ENCODE peak calls at places on chromosomes 3 and 15, in six cellular contexts. W is cardiac fibroblast, A is pancreas, E is foreskin fibroblast, B is fibroblast of lung, C is foreskin keratinocyte. X is an unnamed sample.

GRCh38 chr15:68370768-68371151 is 61.2 kb downstream of the ITGA11 start:
- DNase-seq in C (no peak), E (no peak), B (no peak), A (no peak), W (no peak), X (no peak)

GRCh38 chr3:30356901-30357753 is 249.3 kb upstream of the TGFBR2 start:
- DNase-seq in W (no peak), E (no peak), B (no peak), C (peak; percentile 85), A (no peak), X (no peak)

GRCh38 chr15:27993996-27994775 is 104.9 kb downstream of the OCA2 start:
- DNase-seq in A (no peak), E (no peak), B (no peak), C (no peak), W (no peak), X (no peak)

GRCh38 chr3:120846073-120846472 is 61.9 kb upstream of the STXBP5L start:
- DNase-seq in C (no peak), B (no peak), E (no peak), W (no peak), A (no peak), X (no peak)

GRCh38 chr3:11034297-11035000 is 41.9 kb downstream of the SLC6A1 start:
- DNase-seq in C (no peak), W (no peak), E (no peak), B (no peak), A (no peak), X (no peak)

GRCh38 chr3:140731440-140732119 is 53.7 kb downstream of the TRIM42 start:
- DNase-seq in E (no peak), W (no peak), A (no peak), C (no peak), B (no peak), X (no peak)

GRCh38 chr3:64038252-64038651 is 15.0 kb upstream of the PSMD6 start:
- DNase-seq in W (no peak), B (no peak), A (no peak), C (no peak), E (no peak), X (no peak)

GRCh38 chr3:12796171-12797123 is at the start of gene CAND2:
- DNase-seq in A (peak; percentile 61), B (peak; percentile 51), C (no peak), W (peak; percentile 49), E (peak; percentile 14), X (no peak)

GRCh38 chr15:28920781-28921331 is 35.1 kb downstream of the APBA2 start:
- DNase-seq in C (no peak), B (no peak), A (no peak), E (no peak), W (no peak), X (no peak)

GRCh38 chr15:74889390-74889881 is 406 bp upstream of the MPI start:
- DNase-seq in A (no peak), B (peak; percentile 39), C (no peak), W (peak; percentile 43), E (no peak), X (no peak)

GRCh38 chr3:63582943-63583500 is 69.5 kb upstream of the SNTN start:
- DNase-seq in W (no peak), E (no peak), A (no peak), C (no peak), B (no peak), X (no peak)

GRCh38 chr3:159263750-159264561 is 462.1 kb downstream of the MFSD1 start:
- DNase-seq in C (peak; percentile 10), A (no peak), E (no peak), B (peak; percentile 58), W (peak; percentile 63), X (no peak)

GRCh38 chr3:159271799-159272512 is 470.1 kb downstream of the MFSD1 start:
- DNase-seq in A (no peak), E (no peak), C (no peak), B (no peak), W (no peak), X (no peak)

GRCh38 chr3:159265705-159266104 is 463.9 kb downstream of the MFSD1 start:
- DNase-seq in E (no peak), B (no peak), W (no peak), C (no peak), A (no peak), X (no peak)

DNA sequence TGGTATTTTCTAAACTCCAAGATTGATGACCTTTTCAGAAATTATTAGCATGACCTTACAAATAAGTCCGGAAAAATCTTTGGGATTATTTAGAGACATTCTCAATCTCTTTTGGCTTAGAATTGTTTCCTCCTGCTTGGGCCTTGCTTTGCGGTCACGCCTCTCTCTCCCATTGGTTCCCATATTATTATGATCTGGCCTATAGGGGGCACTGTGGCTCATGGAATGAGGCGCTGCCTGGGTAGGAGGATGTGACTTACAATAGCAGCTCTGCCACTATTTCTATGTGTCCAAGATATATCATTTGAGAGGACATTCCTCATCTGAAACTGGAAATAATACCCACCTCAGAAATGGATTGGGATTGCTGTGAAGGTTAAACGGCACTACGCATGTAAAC is 464.9 kb downstream of the MFSD1 start:
- DNase-seq in B (peak; percentile 17), E (no peak), A (no peak), W (peak; percentile 18), C (peak; percentile 16), X (no peak)
- TF ChIP-seq CTCF in B (peak; percentile 30), E (peak; percentile 11), A (no peak), W (peak; percentile 44), C (peak; percentile 75), X (no peak)

DNA sequence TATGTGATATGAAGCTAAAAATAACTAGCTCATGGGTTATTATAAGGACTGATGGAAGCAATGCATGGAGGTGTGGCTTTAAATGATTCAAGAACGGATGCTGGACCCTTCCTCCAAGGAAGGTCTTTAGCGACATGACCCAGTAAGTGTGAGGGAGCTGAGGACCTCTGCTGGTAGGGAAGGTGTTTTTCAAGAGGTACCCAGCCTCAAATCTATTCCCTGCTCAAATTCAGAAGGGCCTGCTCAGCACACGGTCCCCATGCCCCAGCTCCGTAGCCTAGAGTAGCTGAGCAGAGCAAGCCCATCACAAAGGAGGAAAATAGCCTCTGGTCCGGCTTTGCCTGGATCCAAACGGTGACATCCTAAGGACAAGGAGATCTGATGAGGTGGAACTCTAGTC is 266.2 kb upstream of the IGF1R start:
- DNase-seq in A (no peak), E (no peak), W (no peak), C (no peak), B (no peak), X (no peak)
- TF ChIP-seq CTCF in A (no peak), E (no peak), W (no peak), C (peak; percentile 15), B (no peak), X (no peak)

GRCh38 chr15:92062505-92062904 is 209.0 kb downstream of the SLCO3A1 start:
- DNase-seq in W (no peak), B (no peak), C (no peak), E (no peak), A (no peak), X (no peak)
- TF ChIP-seq CTCF in W (no peak), B (no peak), C (no peak), E (no peak), A (no peak), X (no peak)

DNA sequence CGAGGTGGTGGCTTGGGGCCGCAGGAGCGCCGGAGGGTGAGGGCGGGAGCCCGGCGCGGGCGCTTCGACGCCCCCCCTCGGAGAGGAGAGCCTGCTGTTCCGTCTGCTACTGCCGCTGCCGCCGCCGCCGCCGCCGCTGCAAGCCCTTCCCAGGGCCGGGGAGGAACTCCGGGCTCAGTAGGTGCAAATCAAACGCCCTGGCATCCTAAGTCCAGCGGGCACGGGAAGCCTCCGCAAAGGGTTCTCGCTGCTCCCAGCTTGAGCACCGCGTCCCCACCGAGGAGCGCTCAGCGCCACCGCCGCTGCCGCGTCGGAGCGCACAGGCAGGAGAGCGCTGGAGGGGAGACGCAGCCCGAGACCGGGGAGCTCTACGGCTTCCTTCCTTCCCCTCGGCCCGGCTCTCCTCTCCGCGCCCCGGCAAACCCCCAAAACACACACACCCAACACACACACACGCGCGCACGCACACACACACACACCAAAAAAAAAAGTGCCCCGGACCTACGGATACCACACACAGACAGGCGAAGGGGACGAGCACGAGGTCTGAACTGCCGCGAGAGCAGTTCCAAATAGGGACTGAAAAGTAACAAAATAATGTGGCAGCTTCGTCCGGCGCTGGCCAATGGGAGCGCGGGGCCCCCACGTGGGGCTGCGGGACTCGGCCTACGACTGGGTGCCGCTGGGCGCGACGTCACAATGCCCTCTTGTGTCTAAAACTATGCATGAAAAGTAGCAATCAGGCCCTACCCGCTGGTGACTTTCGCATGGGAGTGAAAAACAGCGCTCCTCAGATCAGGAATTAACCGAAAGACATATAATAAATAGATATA is at the start of gene TLE3:
- DNase-seq in B (peak; percentile 99), C (peak; percentile 93), E (peak; percentile 99), W (peak; percentile 99), A (peak; percentile 99), X (peak; percentile 97)
- TF ChIP-seq CTCF in B (peak; percentile 36), C (peak; percentile 62), E (peak; percentile 38), W (peak; percentile 39), A (no peak), X (no peak)

DNA sequence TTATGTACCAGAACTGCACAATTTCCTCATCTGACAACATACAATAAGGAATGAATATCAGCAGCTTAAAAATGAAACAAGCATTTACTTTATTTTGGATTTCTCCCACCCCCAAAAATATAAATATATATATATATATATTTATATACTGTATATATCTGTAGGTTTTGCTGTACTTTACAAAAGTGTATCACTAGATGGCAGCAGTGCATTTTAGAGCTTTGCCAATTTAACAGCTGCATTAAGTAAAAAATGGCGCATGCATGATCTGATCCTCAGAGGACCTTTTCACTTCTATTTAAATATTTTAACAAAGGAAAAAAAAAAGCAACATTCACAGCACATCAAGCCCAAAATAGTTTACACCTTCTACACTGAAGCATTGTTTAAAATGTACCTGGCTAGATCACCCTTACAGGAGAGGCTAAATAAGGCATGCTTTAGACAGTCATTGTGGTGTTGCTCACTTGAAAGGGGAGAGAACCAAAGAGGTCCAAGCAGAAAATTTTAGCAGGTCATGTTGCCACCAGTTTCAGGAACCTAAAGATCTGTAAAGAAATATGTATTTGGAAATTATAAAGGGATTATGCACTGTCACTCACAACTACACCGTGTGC is 72.6 kb downstream of the NPTN start:
- DNase-seq in A (no peak), E (peak; percentile 45), C (no peak), W (peak; percentile 87), B (peak; percentile 90), X (no peak)
- TF ChIP-seq CTCF in A (peak; percentile 22), E (peak; percentile 15), C (peak; percentile 74), W (peak; percentile 49), B (peak; percentile 45), X (no peak)

GRCh38 chr3:196948442-196949365 is 6.4 kb upstream of the NCBP2 start:
- DNase-seq in W (peak; percentile 16), B (peak; percentile 50), E (no peak), C (no peak), A (no peak), X (no peak)
- TF ChIP-seq CTCF in W (no peak), B (no peak), E (peak; percentile 19), C (peak; percentile 44), A (no peak), X (no peak)

GRCh38 chr15:33837294-33837693 is 131.0 kb upstream of the CHRM5 start:
- DNase-seq in B (no peak), W (no peak), E (no peak), C (no peak), A (no peak), X (no peak)
- TF ChIP-seq CTCF in B (no peak), W (no peak), E (no peak), C (no peak), A (no peak), X (no peak)

X was measured in omental fat pad.